ENCODE peak calls at places on chromosomes 12 and 14, in ten cellular contexts. V, I, Q, E, G, K, P, D, X and H are unnamed samples.

GRCh38 chr14:85764809-85765208 is 234.9 kb downstream of the FLRT2 start:
- DNase-seq in X (no peak), Q (no peak), D (no peak), P (no peak), G (no peak), E (no peak), I (no peak), K (no peak), V (no peak), H (no peak)

GRCh38 chr12:3035815-3036702 is 41.1 kb upstream of the TSPAN9 start:
- DNase-seq in I (no peak), Q (no peak), X (peak), E (peak), G (no peak), V (no peak), P (no peak), K (no peak), D (no peak), H (no peak)

GRCh38 chr14:103296007-103296406 is 38.0 kb upstream of the EIF5 start:
- DNase-seq in D (no peak), V (no peak), Q (peak), G (no peak), X (no peak), K (no peak), I (no peak), E (no peak), P (no peak), H (no peak)

GRCh38 chr14:34364201-34364600 is 97.8 kb downstream of the SPTSSA start:
- DNase-seq in Q (no peak), K (no peak), P (no peak), X (no peak), I (no peak), D (no peak), V (no peak), E (no peak), G (no peak), H (no peak)

GRCh38 chr12:26608273-26608672 is 224.7 kb downstream of the ITPR2 start:
- DNase-seq in K (no peak), D (no peak), V (no peak), P (no peak), E (no peak), I (no peak), G (no peak), X (no peak), Q (no peak), H (no peak)

GRCh38 chr12:10190558-10191388 is 11.9 kb downstream of the TMEM52B start:
- DNase-seq in Q (peak), G (peak), P (no peak), K (peak), I (peak), E (peak), D (no peak), X (no peak), V (peak), H (no peak)

GRCh38 chr12:131608740-131609665 is 101.9 kb upstream of the SFSWAP start:
- DNase-seq in G (peak), I (peak), V (peak), Q (peak), K (peak), X (peak), P (peak), D (peak), E (peak), H (no peak)

GRCh38 chr14:105138021-105138541 is 30.5 kb downstream of the JAG2 start:
- DNase-seq in I (no peak), X (no peak), G (no peak), K (no peak), E (peak), V (no peak), Q (no peak), D (no peak), P (no peak), H (no peak)

GRCh38 chr14:34770901-34771300 is 56.5 kb upstream of the CFL2 start:
- DNase-seq in D (no peak), G (no peak), P (no peak), I (no peak), Q (no peak), K (no peak), V (no peak), E (no peak), X (no peak), H (no peak)

GRCh38 chr12:49706351-49707126 is 666 bp downstream of the FMNL3 start:
- DNase-seq in I (no peak), K (no peak), D (no peak), E (peak), P (no peak), V (peak), X (no peak), G (no peak), Q (no peak), H (no peak)

GRCh38 chr12:457676-458075 is 2.1 kb upstream of the B4GALNT3 start:
- DNase-seq in X (no peak), E (no peak), D (no peak), V (no peak), Q (no peak), G (no peak), P (no peak), I (no peak), K (no peak), H (no peak)

GRCh38 chr14:24072436-24072835 is 1.1 kb downstream of the CPNE6 start:
- DNase-seq in P (no peak), Q (no peak), E (no peak), K (no peak), G (no peak), I (no peak), X (no peak), V (no peak), D (peak), H (no peak)

GRCh38 chr14:33377596-33378390 is 439.1 kb downstream of the NPAS3 start:
- DNase-seq in D (no peak), Q (peak), E (no peak), P (no peak), X (no peak), I (no peak), V (no peak), K (no peak), G (no peak), H (no peak)

GRCh38 chr12:6407206-6407954 is 23.4 kb downstream of the LTBR start:
- DNase-seq in K (no peak), E (no peak), Q (no peak), X (no peak), P (no peak), V (no peak), I (peak), G (no peak), D (no peak), H (no peak)